ENCODE peak calls at places on chromosomes 3 and 15, in nine cellular contexts. J, L, U, M, I, S, Q, N and A are unnamed samples.

GRCh38 chr3:186950402-186951093 is 20.2 kb downstream of the ST6GAL1 start:
- DNase-seq in J (no peak), L (no peak), U (no peak), M (no peak), I (no peak), S (no peak), Q (no peak), N (no peak), A (no peak)

GRCh38 chr3:16231983-16232382 is 32.8 kb downstream of the DPH3 start:
- DNase-seq in J (no peak), L (no peak), U (no peak), M (no peak), I (no peak), S (no peak), Q (no peak), N (no peak), A (no peak)

GRCh38 chr15:63440756-63441155 is 59.1 kb upstream of the CA12 start:
- DNase-seq in J (no peak), L (no peak), U (no peak), M (no peak), I (no peak), S (no peak), Q (no peak), N (no peak), A (no peak)

GRCh38 chr3:14242490-14243311 is 64.1 kb downstream of the LSM3 start:
- DNase-seq in J (no peak), L (no peak), U (no peak), M (no peak), I (no peak), S (no peak), Q (no peak), N (no peak), A (no peak)

GRCh38 chr3:60277376-60277800 is 973.9 kb downstream of the FHIT start:
- DNase-seq in J (no peak), L (no peak), U (no peak), M (no peak), I (no peak), S (no peak), Q (no peak), N (no peak), A (no peak)

GRCh38 chr15:66677336-66677735 is 24.7 kb upstream of the SMAD6 start:
- DNase-seq in J (no peak), L (no peak), U (no peak), M (no peak), I (no peak), S (no peak), Q (no peak), N (no peak), A (no peak)

GRCh38 chr3:15051531-15051930 is 13.6 kb downstream of the MRPS25 start:
- DNase-seq in J (no peak), L (peak; percentile 63), U (no peak), M (peak; percentile 74), I (peak; percentile 48), S (peak; percentile 21), Q (peak; percentile 38), N (peak; percentile 35), A (peak; percentile 46)

GRCh38 chr3:51682079-51682478 is 11.0 kb downstream of the TEX264 start:
- DNase-seq in J (no peak), L (peak; percentile 59), U (no peak), M (peak; percentile 74), I (peak; percentile 63), S (peak; percentile 88), Q (peak; percentile 90), N (peak; percentile 84), A (peak; percentile 87)

GRCh38 chr15:53716909-53717878 is 42.3 kb downstream of the WDR72 start:
- DNase-seq in J (no peak), L (no peak), U (no peak), M (peak; percentile 9), I (no peak), S (no peak), Q (no peak), N (peak; percentile 27), A (peak; percentile 0)

GRCh38 chr15:31157644-31158069 is 56.1 kb upstream of the TRPM1 start:
- DNase-seq in J (no peak), L (no peak), U (no peak), M (no peak), I (peak; percentile 48), S (no peak), Q (peak; percentile 79), N (no peak), A (no peak)

GRCh38 chr3:194906970-194907629 is 221.4 kb downstream of the FAM43A start:
- DNase-seq in J (no peak), L (no peak), U (no peak), M (no peak), I (no peak), S (no peak), Q (no peak), N (no peak), A (no peak)

GRCh38 chr3:123743121-123743520 is 141.0 kb downstream of the MYLK start:
- DNase-seq in J (no peak), L (no peak), U (no peak), M (no peak), I (no peak), S (peak; percentile 85), Q (peak; percentile 49), N (no peak), A (no peak)

GRCh38 chr3:126512026-126512425 is 5.5 kb downstream of the UROC1 start:
- DNase-seq in J (no peak), L (peak; percentile 43), U (no peak), M (no peak), I (no peak), S (no peak), Q (no peak), N (no peak), A (no peak)

GRCh38 chr15:73628976-73629854 is 4.0 kb downstream of the NPTN start:
- DNase-seq in J (no peak), L (no peak), U (no peak), M (no peak), I (no peak), S (no peak), Q (peak; percentile 46), N (no peak), A (no peak)
- H3K4me3 ChIP-seq in J (no peak overlapping the region), L (no peak overlapping the region), U (no peak overlapping the region), M (no peak overlapping the region), I (no peak overlapping the region), S (no peak overlapping the region), Q (no peak overlapping the region), N (no peak overlapping the region), A (no peak overlapping the region)

GRCh38 chr3:12579919-12580318 is 23.0 kb downstream of the MKRN2 start:
- DNase-seq in J (no peak), L (no peak), U (no peak), M (no peak), I (peak; percentile 45), S (peak; percentile 40), Q (peak; percentile 55), N (no peak), A (peak; percentile 58)

GRCh38 chr3:12579456-12579855 is 22.6 kb downstream of the MKRN2 start:
- DNase-seq in J (no peak), L (no peak), U (no peak), M (no peak), I (no peak), S (no peak), Q (no peak), N (no peak), A (no peak)

GRCh38 chr3:12577379-12577778 is 20.5 kb downstream of the MKRN2 start:
- DNase-seq in J (no peak), L (no peak), U (no peak), M (no peak), I (no peak), S (no peak), Q (no peak), N (no peak), A (no peak)

GRCh38 chr3:12582730-12583129 is 25.8 kb downstream of the MKRN2 start:
- DNase-seq in J (no peak), L (no peak), U (no peak), M (no peak), I (no peak), S (no peak), Q (no peak), N (no peak), A (no peak)

DNA sequence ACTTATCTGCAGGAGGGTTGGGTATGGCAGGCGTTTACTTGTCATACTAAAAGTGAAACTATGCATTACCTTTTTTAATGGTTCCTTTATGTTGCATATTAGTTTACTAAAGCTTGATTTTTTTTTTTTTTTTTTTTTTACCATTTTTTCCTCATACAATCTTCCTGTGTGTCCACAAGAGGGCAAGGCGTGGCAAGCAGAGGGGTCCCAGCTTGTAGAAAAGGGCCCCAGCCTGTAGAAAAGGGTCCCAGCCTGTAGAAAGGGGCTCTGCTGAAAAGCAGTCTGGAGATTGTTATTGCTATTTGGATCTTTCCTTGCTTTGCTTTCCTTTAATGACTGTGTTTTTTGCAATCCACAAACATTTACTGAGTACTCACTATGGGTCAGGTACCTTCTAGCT is 21.9 kb downstream of the MKRN2 start:
- DNase-seq in J (no peak), L (no peak), U (no peak), M (no peak), I (no peak), S (no peak), Q (no peak), N (no peak), A (no peak)
- TF ChIP-seq CTCF in J (no peak), L (no peak), U (no peak), M (peak; percentile 12), I (no peak), S (peak; percentile 38), Q (peak; percentile 21), N (peak; percentile 35), A (peak; percentile 25)

DNA sequence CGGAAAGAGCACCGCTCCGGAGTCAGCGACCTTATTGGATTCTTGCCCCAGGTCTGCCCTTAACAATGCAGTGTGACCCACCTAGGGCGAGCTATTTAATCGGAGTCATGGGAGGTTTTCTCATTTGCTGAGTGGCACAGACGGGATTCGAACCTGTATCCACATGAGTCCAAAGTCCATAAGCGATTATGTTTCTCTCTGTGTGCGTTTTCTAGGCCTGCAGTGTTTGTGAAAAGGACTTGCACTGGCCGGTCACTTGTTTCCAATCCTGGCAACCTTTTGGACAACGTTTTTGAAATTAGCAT is 686 bp upstream of the HDGFL3 start:
- DNase-seq in J (no peak), L (no peak), U (no peak), M (no peak), I (no peak), S (no peak), Q (no peak), N (peak; percentile 30), A (peak; percentile 33)
- H3K4me3 ChIP-seq in J (peak overlapping the region; percentile 95), L (peak overlapping the region; percentile 77), U (peak overlapping the region; percentile 94), M (peak overlapping the region; percentile 89), I (no peak overlapping the region), S (peak overlapping the region; percentile 70), Q (peak overlapping the region; percentile 81), N (peak overlapping the region; percentile 87), A (peak overlapping the region; percentile 73)

DNA sequence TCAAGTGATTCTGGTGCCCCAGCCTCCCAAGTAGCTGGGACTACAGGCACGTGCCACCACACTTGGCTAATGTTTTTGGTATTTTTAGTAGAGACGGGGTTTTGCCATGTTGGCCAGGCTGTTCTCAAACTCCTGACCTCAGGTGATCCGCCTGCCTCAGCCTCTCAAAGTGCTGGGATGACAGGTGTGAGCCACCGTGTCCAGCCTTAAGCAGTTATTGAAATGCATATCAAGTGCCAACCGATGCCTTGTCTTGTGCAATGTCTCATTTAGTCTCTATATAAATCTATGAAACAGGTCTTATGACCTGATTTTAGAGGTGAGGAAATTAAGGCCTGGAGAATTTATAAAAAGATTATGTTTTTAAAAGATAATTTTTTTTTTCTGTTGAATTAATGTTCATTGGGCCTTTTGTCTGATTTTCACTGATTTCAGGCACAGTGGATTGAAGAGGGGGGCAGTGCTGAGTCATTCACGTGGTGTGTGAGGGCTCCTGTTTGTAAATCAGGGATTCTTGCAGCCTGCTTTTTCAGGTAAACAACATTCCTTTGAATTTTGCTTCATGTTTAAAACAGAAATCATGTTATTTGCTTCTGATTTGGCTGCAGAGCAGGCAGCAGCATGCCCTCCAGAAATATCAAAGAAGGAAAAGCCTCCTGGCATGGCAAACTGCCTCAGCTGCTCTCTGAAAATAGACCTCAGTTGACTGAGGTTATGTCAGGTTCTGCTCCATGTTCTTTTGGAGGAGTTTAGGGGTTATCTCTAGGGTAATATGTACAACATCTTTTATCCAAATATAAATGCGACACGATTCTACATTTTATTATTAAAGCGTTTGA is 407.0 kb upstream of the RGMA start:
- DNase-seq in J (no peak), L (no peak), U (no peak), M (no peak), I (no peak), S (no peak), Q (no peak), N (no peak), A (no peak)
- TF ChIP-seq CTCF in J (no peak), L (no peak), U (no peak), M (no peak), I (no peak), S (no peak), Q (no peak), N (no peak), A (no peak)